ENCODE peak calls at places on chromosomes 5 and 9, in ten cellular contexts. C is heart left ventricle; Q is sigmoid colon; F is mammary epithelial cell; N is Panc1; Z is CD4-positive, CD25-positive, alpha-beta regulatory T cell; W is cardiac muscle cell; X is uterus; U is heart right ventricle; P is IMR-90. Y is an unnamed sample.

GRCh38 chr5:173925449-173926071 is 37.4 kb downstream of the CPEB4 start:
- DNase-seq in X (no peak), U (peak; percentile 30), Z (peak; percentile 16), N (no peak), P (peak; percentile 57), F (no peak), W (peak; percentile 68), C (peak; percentile 62), Q (no peak), Y (no peak)

GRCh38 chr9:37442556-37442955 is 20.1 kb downstream of the GRHPR start:
- DNase-seq in F (no peak), P (no peak), Z (no peak), X (no peak), W (no peak), C (no peak), Q (no peak), U (no peak), N (no peak), Y (no peak)

GRCh38 chr9:136627703-136628102 is 35.0 kb upstream of the EGFL7 start:
- DNase-seq in N (no peak), X (peak; percentile 9), W (no peak), P (no peak), Q (no peak), U (no peak), C (peak; percentile 24), F (no peak), Z (no peak), Y (no peak)

GRCh38 chr5:92328584-92329259 is 945.6 kb upstream of the ARRDC3 start:
- DNase-seq in C (peak; percentile 55), X (no peak), Q (no peak), W (no peak), N (no peak), Z (no peak), P (no peak), U (peak; percentile 17), F (no peak), Y (no peak)

GRCh38 chr5:62603934-62604333 is 25.3 kb downstream of the LRRC70 start:
- DNase-seq in U (no peak), Z (no peak), F (no peak), Q (no peak), C (no peak), P (peak; percentile 3), N (no peak), W (no peak), X (no peak), Y (no peak)

GRCh38 chr9:80797841-80798688 is 891.3 kb downstream of the TLE1 start:
- DNase-seq in Z (no peak), C (peak; percentile 35), U (peak; percentile 14), N (no peak), X (peak; percentile 85), Q (peak; percentile 91), P (peak; percentile 63), F (no peak), W (peak; percentile 4), Y (no peak)

GRCh38 chr9:23581936-23582335 is 244.1 kb downstream of the ELAVL2 start:
- DNase-seq in C (no peak), F (peak; percentile 97), P (no peak), Q (no peak), W (no peak), N (no peak), Z (no peak), X (no peak), U (no peak), Y (no peak)

GRCh38 chr9:76359365-76359764 is 34.9 kb downstream of the RFK start:
- DNase-seq in P (no peak), Q (no peak), F (no peak), N (no peak), U (no peak), C (no peak), W (no peak), X (no peak), Z (no peak), Y (no peak)

GRCh38 chr9:33223696-33224095 is 16.3 kb upstream of the SPINK4 start:
- DNase-seq in Q (no peak), P (no peak), X (no peak), Z (no peak), C (no peak), N (no peak), F (no peak), W (peak; percentile 48), U (no peak), Y (no peak)

GRCh38 chr5:56822961-56823360 is 7.6 kb downstream of the MAP3K1 start:
- DNase-seq in Z (no peak), X (no peak), W (no peak), F (no peak), N (no peak), U (no peak), Q (no peak), C (no peak), P (no peak), Y (no peak)

GRCh38 chr5:96431376-96432244 is 1.4 kb downstream of the PCSK1 start:
- DNase-seq in F (peak; percentile 32), U (no peak), N (no peak), Z (no peak), Q (no peak), W (peak; percentile 64), X (no peak), C (no peak), P (peak; percentile 35), Y (no peak)

GRCh38 chr9:33795819-33796218 is 458 bp downstream of the PRSS3 start:
- DNase-seq in P (no peak), C (no peak), F (peak; percentile 66), X (no peak), Q (no peak), Z (no peak), U (no peak), W (no peak), N (no peak), Y (no peak)

GRCh38 chr5:82855893-82856292 is 221.3 kb downstream of the TMEM167A start:
- DNase-seq in F (no peak), P (no peak), Q (no peak), W (peak; percentile 84), N (no peak), U (no peak), C (no peak), Z (no peak), X (no peak), Y (no peak)

GRCh38 chr5:140672455-140673186 is 755 bp downstream of the DND1 start:
- DNase-seq in P (no peak), N (no peak), F (no peak), W (peak; percentile 51), C (peak; percentile 66), Z (no peak), Q (no peak), U (peak; percentile 28), X (no peak), Y (no peak)

GRCh38 chr5:141914154-141914743 is 9.4 kb upstream of the DELE1 start:
- DNase-seq in C (peak; percentile 63), U (peak; percentile 45), Z (no peak), P (no peak), N (no peak), Q (peak; percentile 71), X (peak; percentile 21), F (no peak), W (peak; percentile 23), Y (peak; percentile 63)

GRCh38 chr9:99264070-99264469 is 42.0 kb downstream of the SEC61B start:
- DNase-seq in W (peak; percentile 34), Z (no peak), U (no peak), N (no peak), F (no peak), X (no peak), C (no peak), P (no peak), Q (no peak), Y (no peak)

GRCh38 chr9:99259231-99259918 is 37.3 kb downstream of the SEC61B start:
- DNase-seq in Q (peak; percentile 93), N (no peak), Z (no peak), P (no peak), F (no peak), U (peak; percentile 85), W (peak; percentile 70), C (peak; percentile 96), X (peak; percentile 65), Y (peak; percentile 90)

GRCh38 chr9:99257723-99258364 is 35.8 kb downstream of the SEC61B start:
- DNase-seq in Q (no peak), F (no peak), P (no peak), U (no peak), N (no peak), C (no peak), W (no peak), Z (no peak), X (no peak), Y (no peak)

GRCh38 chr9:99262949-99263418 is 40.9 kb downstream of the SEC61B start:
- DNase-seq in F (no peak), X (no peak), W (no peak), N (no peak), Q (no peak), Z (no peak), U (no peak), P (no peak), C (no peak), Y (no peak)

GRCh38 chr9:99261923-99262322 is 39.8 kb downstream of the SEC61B start:
- DNase-seq in F (no peak), P (no peak), W (no peak), C (no peak), X (no peak), Z (no peak), Q (no peak), N (no peak), U (no peak), Y (no peak)
- H3K27ac ChIP-seq in F (no peak overlapping the region), P (no peak overlapping the region), W (no peak overlapping the region), C (no peak overlapping the region), X (no peak overlapping the region), Z (no peak overlapping the region), Q (peak overlapping the region; percentile 16), N (no peak overlapping the region), U (no peak overlapping the region), Y (no peak overlapping the region)

DNA sequence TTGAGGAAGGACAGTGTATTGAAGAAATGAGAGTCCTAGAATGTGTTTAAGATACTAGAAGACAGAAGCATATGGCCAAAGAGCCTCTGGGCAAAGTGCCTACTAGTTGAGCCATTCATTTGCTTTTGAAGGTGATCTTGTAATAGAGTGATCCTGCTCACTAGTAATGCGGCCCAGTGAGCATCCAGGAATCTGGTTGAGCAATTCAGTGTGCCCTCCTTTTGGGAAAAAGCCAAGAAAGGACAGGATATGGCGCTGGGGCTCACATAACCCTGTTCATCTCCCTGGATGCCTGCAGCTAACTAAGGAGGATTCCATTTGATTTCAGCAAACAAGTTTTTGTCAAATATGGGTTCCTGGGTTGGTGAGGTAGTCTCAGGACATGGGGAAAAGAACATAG is 16.3 kb downstream of the ADAM19 start:
- DNase-seq in U (no peak), Q (no peak), W (peak; percentile 71), Z (no peak), P (peak; percentile 67), X (no peak), N (no peak), C (no peak), F (peak; percentile 74), Y (no peak)
- H3K4me1 ChIP-seq in U (peaks cover 97% of the 10 kb centered on the region), Q (peaks cover 81% of the 10 kb centered on the region), W (peaks cover 24% of the 10 kb centered on the region), Z (peaks cover 14% of the 10 kb centered on the region), P (peaks cover 58% of the 10 kb centered on the region), X (peaks cover 3% of the 10 kb centered on the region), N (no peaks in the 10 kb centered on the region), C (peaks cover 74% of the 10 kb centered on the region), F (peaks cover 40% of the 10 kb centered on the region), Y (peaks cover 63% of the 10 kb centered on the region)

GRCh38 chr9:133151041-133151440 is 12.7 kb downstream of the GBGT1 start:
- DNase-seq in N (no peak), X (no peak), F (no peak), U (no peak), Z (no peak), W (no peak), C (peak; percentile 24), Q (no peak), P (no peak), Y (no peak)
- H3K27ac ChIP-seq in N (no peak overlapping the region), X (no peak overlapping the region), F (no peak overlapping the region), U (no peak overlapping the region), Z (no peak overlapping the region), W (no peak overlapping the region), C (no peak overlapping the region), Q (no peak overlapping the region), P (no peak overlapping the region), Y (no peak overlapping the region)

GRCh38 chr5:136055612-136056302 is 27.0 kb downstream of the TGFBI start:
- DNase-seq in N (no peak), X (no peak), Q (no peak), C (no peak), F (no peak), U (no peak), W (no peak), Z (no peak), P (no peak), Y (no peak)
- H3K4me1 ChIP-seq in N (peaks cover 43% of the 10 kb centered on the region), X (peaks cover 7% of the 10 kb centered on the region), Q (peaks cover 59% of the 10 kb centered on the region), C (peaks cover 42% of the 10 kb centered on the region), F (peaks cover 43% of the 10 kb centered on the region), U (peaks cover 44% of the 10 kb centered on the region), W (no peaks in the 10 kb centered on the region), Z (no peaks in the 10 kb centered on the region), P (peaks cover 60% of the 10 kb centered on the region), Y (no peaks in the 10 kb centered on the region)

Y was measured in right atrium auricular region.